ENCODE peak calls at places on chromosomes 3 and 15, in eight cellular contexts. O is GM13976; C is GM23338; S is H9; K is left ventricle myocardium inferior; T is dorsolateral prefrontal cortex; I is CD4-positive, alpha-beta T cell; U is lower lobe of right lung. N is an unnamed sample.

GRCh38 chr15:41573396-41573795 is 14.4 kb downstream of the TYRO3 start:
- DNase-seq in I (no peak), U (no peak), T (no peak), C (no peak), K (no peak), O (peak), S (no peak), N (no peak)

GRCh38 chr3:179666436-179667035 is 13.7 kb downstream of the USP13 start:
- DNase-seq in O (no peak), T (no peak), K (peak), I (no peak), S (peak), C (peak), U (peak), N (no peak)

GRCh38 chr3:113495035-113495434 is 19.9 kb downstream of the SPICE1 start:
- DNase-seq in K (no peak), C (peak), S (no peak), I (peak), T (no peak), O (peak), U (no peak), N (peak)

GRCh38 chr15:71496336-71496955 is 313.9 kb upstream of the NR2E3 start:
- DNase-seq in C (no peak), U (no peak), O (no peak), I (no peak), T (no peak), S (no peak), K (no peak), N (no peak)

GRCh38 chr15:54840999-54841398 is 355.7 kb downstream of the RSL24D1 start:
- DNase-seq in K (no peak), I (no peak), U (no peak), T (no peak), C (peak), S (peak), O (no peak), N (no peak)

GRCh38 chr3:196274585-196274984 is 12.9 kb downstream of the PCYT1A start:
- DNase-seq in K (no peak), C (no peak), T (no peak), O (peak), I (peak), S (no peak), U (no peak), N (peak)

GRCh38 chr15:82139823-82140268 is 94.0 kb upstream of the MEX3B start:
- DNase-seq in I (no peak), K (no peak), U (no peak), C (peak), S (no peak), T (no peak), O (no peak), N (peak)

GRCh38 chr15:67885848-67886247 is 46.0 kb upstream of the RNU6-1 start:
- DNase-seq in K (no peak), C (no peak), T (no peak), O (no peak), U (no peak), I (no peak), S (no peak), N (no peak)

GRCh38 chr3:159844801-159845261 is 143.8 kb upstream of the IL12A start:
- DNase-seq in T (no peak), K (no peak), C (no peak), I (no peak), O (no peak), U (no peak), S (no peak), N (no peak)

GRCh38 chr3:115347737-115348136 is 200.6 kb upstream of the ZBTB20 start:
- DNase-seq in S (no peak), I (no peak), C (peak), O (no peak), T (no peak), K (no peak), U (no peak), N (no peak)

GRCh38 chr3:55157736-55158135 is 229.9 kb upstream of the LRTM1 start:
- DNase-seq in U (no peak), O (no peak), K (no peak), I (no peak), S (no peak), T (no peak), C (no peak), N (no peak)

GRCh38 chr3:10623578-10624275 is 118.3 kb upstream of the ATP2B2 start:
- DNase-seq in U (no peak), S (no peak), O (no peak), K (no peak), C (no peak), I (no peak), T (no peak), N (no peak)

GRCh38 chr3:123724306-123724705 is 139.5 kb upstream of the HACD2 start:
- DNase-seq in T (no peak), S (peak), K (no peak), O (no peak), C (peak), I (no peak), U (no peak), N (no peak)

GRCh38 chr3:57076422-57076951 is 16.0 kb downstream of the SPATA12 start:
- DNase-seq in T (no peak), I (no peak), O (no peak), C (no peak), U (no peak), S (no peak), K (no peak), N (no peak)

GRCh38 chr3:58640700-58641372 is 25.7 kb downstream of the FAM3D start:
- DNase-seq in I (peak), C (peak), T (peak), O (peak), K (peak), U (peak), S (peak), N (peak)

GRCh38 chr3:87468938-87469337 is 192.6 kb upstream of the POU1F1 start:
- DNase-seq in T (no peak), K (no peak), S (no peak), U (no peak), I (no peak), O (no peak), C (no peak), N (no peak)

GRCh38 chr3:197293605-197294237 is 4.7 kb downstream of the DLG1 start:
- DNase-seq in I (no peak), T (no peak), O (no peak), S (no peak), K (no peak), C (no peak), U (no peak), N (no peak)

GRCh38 chr15:34084086-34084485 is 17.6 kb downstream of the EMC7 start:
- DNase-seq in U (no peak), T (no peak), K (no peak), C (no peak), I (no peak), S (no peak), O (no peak), N (no peak)

GRCh38 chr3:57157666-57158065 is 7.5 kb downstream of the IL17RD start:
- DNase-seq in S (no peak), K (no peak), U (no peak), I (no peak), O (no peak), C (no peak), T (no peak), N (no peak)

GRCh38 chr3:120021523-120021922 is 72.7 kb downstream of the GSK3B start:
- DNase-seq in K (no peak), C (no peak), I (no peak), O (no peak), T (no peak), U (no peak), S (no peak), N (no peak)

GRCh38 chr15:25900901-25901300 is 37.8 kb upstream of the ATP10A start:
- DNase-seq in O (no peak), S (no peak), U (no peak), C (no peak), I (no peak), T (no peak), K (no peak), N (no peak)

GRCh38 chr3:61464785-61465184 is 96.6 kb upstream of the PTPRG start:
- DNase-seq in O (no peak), U (no peak), C (no peak), K (no peak), S (no peak), T (no peak), I (no peak), N (no peak)

GRCh38 chr15:88624156-88624970 is 3.2 kb downstream of the AEN start:
- DNase-seq in K (no peak), C (peak), T (no peak), O (peak), I (peak), S (no peak), U (no peak), N (peak)

GRCh38 chr3:27644936-27645335 is 77.2 kb downstream of the EOMES start:
- DNase-seq in I (no peak), K (no peak), U (no peak), O (no peak), C (no peak), S (no peak), T (no peak), N (no peak)

GRCh38 chr3:153130312-153130977 is 31.6 kb upstream of the RAP2B start:
- DNase-seq in I (no peak), U (no peak), O (peak), S (no peak), C (no peak), K (no peak), T (no peak), N (peak)

GRCh38 chr15:42802168-42802567 is 65.2 kb upstream of the CDAN1 start:
- DNase-seq in I (no peak), T (no peak), O (no peak), S (no peak), U (no peak), K (no peak), C (no peak), N (no peak)

GRCh38 chr3:174639970-174640369 is 219.2 kb upstream of the NAALADL2 start:
- DNase-seq in O (no peak), C (peak), K (no peak), I (no peak), T (no peak), S (no peak), U (no peak), N (no peak)

GRCh38 chr15:59378855-59379254 is 6.2 kb upstream of the MYO1E start:
- DNase-seq in T (no peak), C (no peak), I (no peak), O (no peak), U (no peak), S (no peak), K (no peak), N (no peak)

GRCh38 chr3:8301977-8302589 is 199.5 kb upstream of the LMCD1 start:
- DNase-seq in S (no peak), C (peak), I (no peak), T (no peak), K (no peak), O (peak), U (no peak), N (peak)

GRCh38 chr15:58139631-58140522 is 1.7 kb downstream of the AQP9 start:
- DNase-seq in U (no peak), I (no peak), T (no peak), K (no peak), O (no peak), S (no peak), C (no peak), N (no peak)

GRCh38 chr3:140571836-140572235 is 106.0 kb upstream of the TRIM42 start:
- DNase-seq in C (no peak), U (no peak), S (no peak), K (peak), T (no peak), O (no peak), I (no peak), N (no peak)

DNA sequence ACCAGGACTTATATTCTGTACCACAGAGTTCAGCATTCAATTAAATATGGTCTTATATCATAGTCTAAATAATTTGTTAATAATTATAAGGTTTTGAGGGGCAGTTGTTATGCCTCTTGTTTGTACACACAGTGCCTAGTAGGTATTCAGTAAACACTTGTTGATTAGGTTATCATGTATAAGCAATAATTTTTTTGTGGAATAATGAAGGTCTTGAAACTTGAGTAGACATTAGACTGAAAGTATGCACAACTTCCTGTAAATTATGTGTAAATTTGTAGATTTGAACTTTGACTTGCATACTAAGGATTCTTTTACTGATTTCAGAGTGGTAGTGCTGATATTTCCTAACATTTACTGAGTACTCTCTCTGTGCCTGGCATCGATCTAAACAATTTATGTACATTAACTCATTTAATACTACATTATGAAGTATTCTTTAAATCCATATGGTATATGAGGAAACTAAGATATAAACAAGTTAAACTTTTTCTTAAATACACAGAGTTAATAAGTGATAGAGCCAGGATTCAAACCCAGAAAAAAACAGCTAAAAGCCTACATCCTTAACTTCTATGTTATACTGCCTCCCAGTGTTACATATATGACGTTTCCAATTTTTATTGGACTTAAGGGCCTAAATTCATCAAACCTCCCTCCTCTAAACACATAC is 65.1 kb downstream of the GLCE start:
- DNase-seq in K (no peak), C (peak), T (no peak), O (no peak), U (no peak), I (no peak), S (no peak), N (no peak)
- TF ChIP-seq CTCF in K (peak), C (peak), T (peak), O (no peak), U (peak), I (no peak), S (peak), N (peak)

GRCh38 chr3:185145511-185145910 is 7.3 kb downstream of the C3orf70 start:
- DNase-seq in K (no peak), O (no peak), I (no peak), T (no peak), U (no peak), S (no peak), C (no peak), N (no peak)
- TF ChIP-seq CTCF in K (no peak), O (no peak), I (no peak), T (no peak), U (no peak), S (no peak), C (no peak), N (no peak)

GRCh38 chr15:91001209-91001608 is 6.9 kb upstream of the PRC1 start:
- DNase-seq in I (no peak), U (no peak), S (no peak), C (no peak), O (no peak), K (no peak), T (no peak), N (no peak)
- TF ChIP-seq CTCF in I (no peak), U (no peak), S (no peak), C (no peak), O (no peak), K (no peak), T (no peak), N (no peak)

GRCh38 chr3:128919988-128920387 is 40.6 kb downstream of the ACAD9 start:
- DNase-seq in S (no peak), C (no peak), O (no peak), K (no peak), T (no peak), I (no peak), U (no peak), N (no peak)

GRCh38 chr3:128922804-128923459 is 43.5 kb downstream of the ACAD9 start:
- DNase-seq in K (no peak), C (no peak), T (no peak), S (peak), O (no peak), U (no peak), I (peak), N (no peak)

GRCh38 chr3:128929364-128929763 is 49.9 kb downstream of the ACAD9 start:
- DNase-seq in U (no peak), S (no peak), K (no peak), T (no peak), C (no peak), I (no peak), O (no peak), N (no peak)

DNA sequence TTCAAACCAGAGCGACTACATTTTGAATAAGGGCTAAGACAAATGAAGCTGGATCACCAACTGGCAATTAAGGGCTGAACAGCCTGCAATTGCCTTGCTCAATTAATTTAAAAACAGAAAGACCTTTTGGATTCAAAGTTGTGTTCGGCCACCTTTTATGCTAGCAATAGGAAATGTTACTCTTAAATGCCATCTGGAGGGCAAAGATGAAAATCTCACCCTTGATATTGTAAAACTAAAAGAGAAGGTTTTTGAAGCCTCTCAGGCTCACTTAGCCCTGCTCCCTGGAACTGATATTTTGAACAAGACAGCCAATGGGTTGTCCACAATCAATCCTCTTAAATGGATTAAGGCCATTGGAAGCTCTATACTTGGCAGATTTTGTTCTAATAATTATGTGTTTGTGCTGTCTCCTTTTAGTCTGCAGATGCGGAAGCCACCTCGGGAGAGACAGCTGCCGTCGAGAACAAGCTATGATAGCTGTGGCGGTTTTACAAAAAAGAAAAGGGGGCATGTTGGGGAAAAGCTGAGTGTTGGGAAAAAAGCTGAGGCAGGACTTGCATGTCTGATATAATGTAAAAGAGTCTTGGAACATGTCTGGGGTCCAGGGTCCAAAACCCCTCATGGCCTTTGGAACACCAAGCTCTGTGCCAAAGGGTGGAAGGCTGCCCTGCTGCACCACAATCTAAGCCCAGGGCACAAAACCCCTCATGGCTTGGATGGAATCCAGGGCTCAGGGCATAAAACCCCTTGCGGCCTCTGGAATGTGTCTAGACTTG is 44.4 kb downstream of the ACAD9 start:
- DNase-seq in U (no peak), T (no peak), S (peak), O (no peak), K (no peak), I (no peak), C (no peak), N (no peak)
- TF ChIP-seq CTCF in U (no peak), T (no peak), S (no peak), O (no peak), K (no peak), I (peak), C (no peak), N (no peak)

DNA sequence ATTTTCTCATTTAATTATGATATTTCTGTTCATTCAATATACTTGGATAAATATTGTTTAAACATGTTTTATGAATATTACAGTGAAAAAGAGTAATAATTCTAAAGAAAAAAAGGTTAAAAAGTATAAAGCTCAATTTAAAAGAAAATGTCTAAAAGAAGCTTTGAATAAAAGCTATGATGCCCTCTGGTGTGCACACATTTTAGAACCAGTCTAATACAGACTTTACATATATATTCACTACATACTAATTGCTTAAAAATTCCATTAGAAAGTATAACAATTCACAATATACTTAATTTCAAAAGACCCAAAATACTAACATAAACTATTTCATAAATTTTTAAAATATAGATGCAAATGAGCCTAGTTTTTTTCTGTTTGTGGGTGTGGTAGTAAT is 909.1 kb upstream of the ROBO1 start:
- DNase-seq in S (no peak), U (no peak), T (no peak), I (no peak), C (no peak), O (no peak), K (no peak), N (no peak)
- TF ChIP-seq CTCF in S (no peak), U (no peak), T (no peak), I (no peak), C (no peak), O (no peak), K (no peak), N (no peak)

DNA sequence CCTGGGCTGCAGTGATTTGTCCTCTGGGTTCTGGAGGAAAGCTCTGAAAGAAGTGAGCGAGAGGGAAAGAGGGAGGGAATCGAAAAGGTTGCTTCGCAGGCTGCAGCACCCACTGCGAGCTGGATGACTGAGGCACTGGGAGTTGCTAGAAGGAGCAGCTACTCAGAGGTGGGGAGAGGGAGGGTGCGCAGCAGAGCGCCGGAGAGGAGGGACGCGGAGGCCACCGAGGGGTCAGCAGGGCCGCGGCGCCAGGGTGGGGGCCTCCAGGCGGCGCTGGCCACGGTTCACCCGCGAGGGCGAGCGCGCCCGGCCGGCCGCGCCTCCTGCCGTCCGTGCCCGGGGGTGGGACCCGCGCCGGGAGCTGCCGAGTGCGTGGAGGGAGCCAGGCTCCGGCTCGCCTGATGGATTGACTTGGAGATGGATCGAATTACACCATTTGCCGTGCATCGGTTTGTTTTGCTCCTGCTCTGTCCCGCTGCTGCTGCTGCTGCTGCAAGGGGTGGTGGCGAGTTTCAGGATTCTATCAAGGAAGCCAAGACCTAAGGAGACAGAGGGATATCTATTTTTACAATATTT is at the start of gene SEMA6D:
- DNase-seq in C (peak), T (peak), O (peak), I (no peak), U (peak), K (peak), S (peak), N (peak)
- TF ChIP-seq CTCF in C (no peak), T (peak), O (peak), I (no peak), U (peak), K (peak), S (peak), N (no peak)

DNA sequence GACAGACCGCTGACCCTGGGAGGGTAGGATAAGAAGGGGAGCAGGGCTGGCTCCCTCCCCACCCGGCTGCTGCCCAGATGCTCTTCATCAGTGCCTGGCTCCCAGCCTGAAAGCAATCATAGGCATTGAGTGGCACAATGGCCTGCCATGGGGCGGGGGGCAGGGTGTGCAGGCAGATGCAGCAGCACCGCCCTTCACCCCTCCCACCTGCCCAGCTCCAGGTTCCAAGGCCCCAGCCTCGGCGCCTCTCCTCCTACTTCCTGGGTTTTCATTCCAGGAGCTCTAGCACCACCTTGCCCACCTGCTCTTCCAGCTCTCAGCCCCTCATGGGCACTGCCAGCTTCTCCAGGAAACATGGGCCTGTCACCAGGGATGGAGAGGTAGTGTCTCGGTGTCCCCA is 101.7 kb downstream of the MEGF11 start:
- DNase-seq in I (no peak), U (no peak), C (peak), T (no peak), S (peak), K (peak), O (no peak), N (no peak)
- TF ChIP-seq CTCF in I (no peak), U (no peak), C (peak), T (no peak), S (peak), K (peak), O (no peak), N (no peak)